ENCODE peak calls at places on chromosomes 1 and 21, in six cellular contexts. N is K562, L is SK-N-SH, J is GM12878, P is HepG2, C is HCT116. V is an unnamed sample.

GRCh38 chr1:66503841-66504470 is 30.0 kb upstream of the SGIP1 start:
- DNase-seq in L (peak; percentile 53), P (peak; percentile 30), N (peak; percentile 59), J (no peak), C (peak; percentile 68), V (peak; percentile 89)

GRCh38 chr1:59414406-59415133 is 117.7 kb downstream of the FGGY start:
- DNase-seq in N (no peak), J (no peak), C (no peak), P (no peak), L (no peak), V (no peak)

GRCh38 chr1:63774617-63775417 is 1.0 kb downstream of the ROR1 start:
- DNase-seq in L (peak; percentile 76), C (no peak), N (no peak), J (no peak), P (no peak), V (peak; percentile 87)

GRCh38 chr1:67213164-67213563 is 46.9 kb downstream of the IL23R start:
- DNase-seq in L (peak; percentile 28), P (peak; percentile 36), N (peak; percentile 47), C (peak; percentile 22), J (no peak), V (peak; percentile 84)

GRCh38 chr1:78045850-78046778 is at the start of gene GIPC2:
- DNase-seq in N (no peak), P (peak; percentile 31), J (no peak), L (peak; percentile 69), C (no peak), V (peak; percentile 73)

GRCh38 chr1:58402444-58402843 is 144.1 kb downstream of the OMA1 start:
- DNase-seq in L (no peak), N (no peak), P (no peak), C (no peak), J (no peak), V (no peak)

GRCh38 chr1:191174298-191174697 is 696.6 kb upstream of the BRINP3 start:
- DNase-seq in N (no peak), J (peak; percentile 58), P (no peak), C (no peak), L (no peak), V (peak; percentile 21)

GRCh38 chr1:246750752-246751151 is 26.5 kb downstream of the SCCPDH start:
- DNase-seq in J (no peak), P (no peak), L (no peak), C (no peak), N (no peak), V (no peak)

GRCh38 chr1:93963585-93963984 is 54.4 kb upstream of the GCLM start:
- DNase-seq in J (no peak), L (no peak), P (peak; percentile 54), C (no peak), N (no peak), V (no peak)

GRCh38 chr1:58815680-58816071 is 31.8 kb upstream of the JUN start:
- DNase-seq in J (no peak), P (peak; percentile 60), C (no peak), L (peak; percentile 23), N (peak; percentile 27), V (peak; percentile 55)

GRCh38 chr1:119449964-119450363 is 35.0 kb downstream of the HSD3B2 start:
- DNase-seq in N (peak; percentile 52), C (no peak), P (peak; percentile 23), J (no peak), L (no peak), V (peak; percentile 86)
- TF ChIP-seq REST in N (no peak), C (no peak), P (no peak), J (no peak), L (no peak), V (no peak)

DNA sequence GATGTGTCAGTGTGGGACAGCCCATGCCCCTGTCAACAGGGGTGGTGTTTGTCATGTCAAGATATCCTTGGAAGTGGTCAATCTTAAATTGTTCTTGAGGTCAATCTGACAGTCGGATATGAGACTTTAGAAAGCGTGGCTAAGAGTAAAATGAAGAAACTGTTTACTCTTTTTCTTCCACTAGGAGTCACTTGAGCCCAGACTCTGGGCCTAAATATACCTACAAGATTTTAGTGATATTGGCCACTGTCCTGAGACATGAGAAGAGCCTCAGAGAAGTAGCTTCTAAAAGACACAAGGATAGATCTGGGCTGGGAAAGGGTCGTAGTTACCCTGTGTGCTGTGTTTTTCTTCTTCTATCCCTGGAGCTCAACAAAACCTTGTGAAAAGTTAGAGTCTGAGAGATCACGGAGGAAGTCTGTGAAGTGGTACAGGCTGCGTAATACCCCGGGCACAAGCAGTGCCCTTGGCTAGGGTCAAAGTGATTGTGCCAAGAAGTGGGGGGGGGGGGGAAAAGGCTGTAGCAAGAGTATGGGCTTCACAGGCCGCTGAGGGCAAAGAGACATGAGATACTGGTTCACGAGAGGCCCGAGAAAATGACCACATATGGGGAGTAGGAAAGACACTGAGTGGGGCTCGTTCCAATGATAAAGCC is 355.2 kb upstream of the GREM2 start:
- DNase-seq in L (no peak), J (no peak), N (no peak), C (no peak), P (peak; percentile 3), V (peak; percentile 72)
- TF ChIP-seq CTCF in L (peak; percentile 46), J (peak; percentile 10), N (no peak), C (no peak), P (peak; percentile 17), V (peak; percentile 71)

GRCh38 chr21:44846485-44847260 is 26.8 kb downstream of the PTTG1IP start:
- DNase-seq in P (peak; percentile 48), C (no peak), L (peak; percentile 48), N (peak; percentile 65), J (no peak), V (no peak)

GRCh38 chr21:44844256-44844655 is 26.4 kb upstream of the SUMO3 start:
- DNase-seq in J (no peak), L (no peak), N (no peak), P (no peak), C (no peak), V (peak; percentile 40)

GRCh38 chr21:44847261-44848056 is 26.0 kb downstream of the PTTG1IP start:
- DNase-seq in N (no peak), J (no peak), L (no peak), C (no peak), P (no peak), V (no peak)

GRCh38 chr21:44845418-44846200 is 27.7 kb upstream of the SUMO3 start:
- DNase-seq in C (no peak), L (peak; percentile 92), P (peak; percentile 76), J (no peak), N (peak; percentile 88), V (peak; percentile 90)

DNA sequence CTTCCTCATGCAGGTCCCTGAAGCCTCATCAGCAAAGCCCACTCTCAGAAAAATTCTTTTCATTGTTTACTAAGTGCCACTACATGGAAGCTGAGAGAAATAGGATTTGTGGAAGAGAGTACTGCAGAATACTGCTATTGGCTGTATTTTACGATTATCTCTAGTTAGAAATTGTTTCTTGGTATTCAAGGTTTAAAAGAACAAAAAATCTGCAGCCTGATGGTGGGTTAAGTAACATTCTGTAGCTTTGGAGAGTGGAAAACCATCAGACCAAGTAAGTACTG is 27.3 kb downstream of the PTTG1IP start:
- DNase-seq in N (no peak), P (no peak), C (no peak), J (no peak), L (no peak), V (no peak)
- H2AFZ ChIP-seq in N (peak overlapping the region; percentile 67), P (no peak overlapping the region), C (no peak overlapping the region), J (peak overlapping the region; percentile 61), L (no peak overlapping the region), V (no peak overlapping the region)

GRCh38 chr1:207056673-207057072 is 3.6 kb downstream of the PFKFB2 start:
- DNase-seq in J (no peak), L (no peak), C (no peak), P (no peak), N (no peak), V (no peak)
- TF ChIP-seq REST in J (no peak), L (no peak), C (no peak), P (no peak), N (no peak), V (no peak)

GRCh38 chr1:65247419-65248359 is 61.7 kb upstream of the DNAJC6 start:
- DNase-seq in N (peak; percentile 38), L (peak; percentile 20), C (no peak), J (no peak), P (no peak), V (no peak)

GRCh38 chr1:65245290-65245689 is 64.1 kb upstream of the DNAJC6 start:
- DNase-seq in L (no peak), P (no peak), J (no peak), N (peak; percentile 38), C (no peak), V (no peak)

GRCh38 chr1:65238010-65238409 is 71.3 kb upstream of the DNAJC6 start:
- DNase-seq in L (no peak), C (no peak), N (peak; percentile 54), J (no peak), P (no peak), V (no peak)

GRCh38 chr1:65243492-65243891 is 65.9 kb upstream of the DNAJC6 start:
- DNase-seq in J (no peak), N (no peak), L (no peak), C (no peak), P (no peak), V (no peak)
- TF ChIP-seq CTCF in J (no peak), N (no peak), L (no peak), C (no peak), P (no peak), V (no peak)

GRCh38 chr1:228109073-228109961 is at the start of gene MRPL55:
- DNase-seq in J (peak; percentile 93), P (peak; percentile 92), C (peak; percentile 91), L (peak; percentile 96), N (peak; percentile 99), V (peak; percentile 97)
- H2AFZ ChIP-seq in J (peak within 1 kb of the TSS; percentile 96), P (no peak within 1 kb of the TSS), C (no peak within 1 kb of the TSS), L (peak within 1 kb of the TSS; percentile 91), N (peak within 1 kb of the TSS; percentile 94), V (peak within 1 kb of the TSS; percentile 95)